ENCODE peak calls at places on chromosomes 16 and 17, in ten cellular contexts. H is prostate gland; K is K562; Z is fibroblast of villous mesenchyme; G is psoas muscle; S is IMR-90; D is effector memory CD4-positive, alpha-beta T cell; X is H7; U is heart left ventricle; I is PC-9. P is an unnamed sample.

GRCh38 chr16:55478827-55479559 is at the start of gene MMP2:
- DNase-seq in H (no peak), K (no peak), Z (peak), G (peak), S (peak), D (no peak), X (peak), U (peak), I (no peak), P (no peak)

GRCh38 chr16:47008174-47008573 is 34.7 kb upstream of the DNAJA2 start:
- DNase-seq in H (no peak), K (no peak), Z (no peak), G (no peak), S (peak), D (no peak), X (no peak), U (no peak), I (no peak), P (no peak)

GRCh38 chr17:4956493-4957061 is 5.7 kb downstream of the ENO3 start:
- DNase-seq in H (no peak), K (no peak), Z (no peak), G (peak), S (no peak), D (no peak), X (peak), U (no peak), I (no peak), P (no peak)

GRCh38 chr17:31678431-31678830 is 180.6 kb downstream of the COPRS start:
- DNase-seq in H (no peak), K (no peak), Z (no peak), G (peak), S (peak), D (no peak), X (no peak), U (no peak), I (peak), P (no peak)

GRCh38 chr16:88821168-88821850 is 9.6 kb upstream of the APRT start:
- DNase-seq in H (no peak), K (no peak), Z (no peak), G (no peak), S (no peak), D (no peak), X (no peak), U (no peak), I (no peak), P (no peak)

GRCh38 chr17:68095205-68095811 is 59.8 kb downstream of the KPNA2 start:
- DNase-seq in H (no peak), K (no peak), Z (no peak), G (no peak), S (no peak), D (no peak), X (no peak), U (no peak), I (no peak), P (no peak)

GRCh38 chr17:52824542-52824941 is 666.0 kb upstream of the CA10 start:
- DNase-seq in H (no peak), K (no peak), Z (no peak), G (no peak), S (no peak), D (no peak), X (peak), U (no peak), I (no peak), P (no peak)

GRCh38 chr17:83175551-83176271 is 96.3 kb downstream of the METRNL start:
- DNase-seq in H (no peak), K (no peak), Z (no peak), G (no peak), S (no peak), D (no peak), X (no peak), U (peak), I (no peak), P (no peak)

GRCh38 chr16:89574681-89575246 is 794 bp upstream of the CPNE7 start:
- DNase-seq in H (no peak), K (peak), Z (peak), G (no peak), S (peak), D (peak), X (peak), U (no peak), I (peak), P (no peak)

GRCh38 chr17:58590377-58590776 is 75.9 kb upstream of the MTMR4 start:
- DNase-seq in H (no peak), K (no peak), Z (no peak), G (no peak), S (no peak), D (no peak), X (no peak), U (no peak), I (no peak), P (no peak)

GRCh38 chr17:61754124-61754523 is 109.2 kb downstream of the BRIP1 start:
- DNase-seq in H (no peak), K (no peak), Z (no peak), G (no peak), S (no peak), D (no peak), X (no peak), U (no peak), I (no peak), P (no peak)
- H3K4me3 ChIP-seq in H (no peak), K (no peak), Z (no peak), G (no peak), S (no peak), D (no peak), X (no peak), U (no peak), I (no peak), P (no peak)

GRCh38 chr17:50133028-50133768 is 3.2 kb upstream of the SAMD14 start:
- DNase-seq in H (no peak), K (no peak), Z (peak), G (peak), S (peak), D (no peak), X (peak), U (peak), I (peak), P (no peak)
- H3K4me3 ChIP-seq in H (no peak), K (no peak), Z (no peak), G (no peak), S (no peak), D (no peak), X (no peak), U (no peak), I (no peak), P (no peak)

DNA sequence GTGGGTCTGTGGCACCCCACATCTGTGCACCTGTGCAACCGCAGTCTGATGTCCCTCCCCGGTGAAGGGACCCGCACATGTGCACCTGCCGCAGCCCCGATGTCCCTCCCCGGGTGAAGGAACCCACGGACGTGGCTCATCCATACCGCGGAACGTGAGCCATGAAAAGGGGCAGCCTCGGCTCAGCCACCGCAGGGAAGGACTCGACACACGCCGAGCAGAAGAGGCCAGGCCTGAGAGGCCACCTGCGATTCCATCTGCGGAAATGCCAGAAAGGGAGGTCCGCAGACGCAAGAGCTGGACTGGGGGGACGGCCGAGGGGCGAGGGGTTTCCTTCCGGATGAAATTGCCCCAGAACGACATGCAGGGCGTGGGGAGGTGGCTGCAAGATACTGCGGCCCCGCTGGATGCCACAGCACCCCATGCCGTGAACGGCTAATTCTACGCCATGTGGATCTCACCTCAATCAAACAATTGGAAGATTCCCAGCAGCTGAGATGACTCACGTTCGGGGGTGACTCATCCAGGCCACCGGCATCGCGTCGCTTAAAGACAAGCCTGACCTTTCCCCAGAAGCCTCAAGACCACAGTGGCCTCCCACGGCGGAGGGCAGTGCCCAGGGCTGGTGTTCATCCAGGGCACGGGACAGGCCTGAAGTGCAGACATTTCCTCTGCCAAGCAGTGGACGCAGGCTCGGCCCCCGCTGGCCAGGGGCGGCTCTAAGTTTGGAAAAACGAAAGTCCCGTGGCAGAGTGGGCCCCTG is 21.0 kb downstream of the SOX8 start:
- DNase-seq in H (no peak), K (peak), Z (peak), G (no peak), S (peak), D (peak), X (no peak), U (no peak), I (peak), P (no peak)
- H3K4me3 ChIP-seq in H (no peak), K (no peak), Z (no peak), G (no peak), S (no peak), D (no peak), X (no peak), U (no peak), I (no peak), P (no peak)

DNA sequence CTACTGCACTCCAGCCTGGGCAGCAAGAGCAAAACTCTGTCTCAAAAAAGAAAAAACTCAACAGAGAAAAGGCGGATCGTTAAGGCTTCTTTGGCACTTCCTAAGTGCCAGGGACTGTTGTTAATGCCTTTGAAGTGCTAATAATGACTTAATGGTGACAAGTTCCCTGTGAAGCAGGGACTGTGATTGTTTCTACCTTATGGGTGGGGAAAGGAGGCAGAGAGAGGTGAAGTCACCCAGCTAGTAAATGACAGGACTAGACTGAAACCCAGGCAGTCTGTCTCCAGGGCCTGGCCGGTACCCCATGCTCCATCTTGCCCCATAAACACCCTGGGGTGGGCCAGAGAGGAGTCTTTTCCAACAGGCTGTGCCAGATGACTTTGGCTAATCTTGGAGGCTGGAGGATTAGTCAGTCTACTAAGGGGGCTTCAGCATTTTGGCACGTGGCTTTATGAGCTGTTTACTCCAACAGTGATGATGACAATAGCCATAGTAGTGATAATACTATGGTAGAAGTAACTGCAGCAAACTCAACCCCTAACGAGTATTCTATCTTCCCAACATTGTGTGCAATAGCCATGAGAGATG is 26.9 kb downstream of the ABCC1 start:
- DNase-seq in H (no peak), K (no peak), Z (no peak), G (peak), S (no peak), D (no peak), X (no peak), U (no peak), I (no peak), P (no peak)
- H3K4me3 ChIP-seq in H (no peak), K (no peak), Z (no peak), G (no peak), S (no peak), D (no peak), X (no peak), U (no peak), I (no peak), P (no peak)

DNA sequence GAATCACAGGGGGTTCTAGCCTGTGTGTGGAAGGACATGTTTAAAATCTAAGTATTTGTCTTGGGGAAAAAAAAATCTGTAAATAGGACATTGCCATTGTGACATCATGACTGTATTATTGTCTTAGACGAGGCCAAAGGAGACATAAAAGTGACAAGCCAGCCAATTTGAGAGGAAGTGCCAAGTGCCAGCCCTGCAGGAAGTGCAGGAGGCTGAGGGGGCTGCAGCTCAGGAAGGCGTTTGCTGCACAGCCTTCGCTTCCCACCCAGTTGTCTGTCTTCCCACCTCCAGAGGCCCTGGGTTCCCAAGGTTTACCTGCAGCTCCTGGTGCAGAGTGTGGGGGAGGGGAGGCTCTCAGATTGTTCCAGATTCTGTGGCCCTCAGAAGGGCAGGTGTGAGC is 1.3 kb downstream of the ADCY7 start:
- DNase-seq in H (no peak), K (no peak), Z (no peak), G (peak), S (no peak), D (no peak), X (peak), U (no peak), I (no peak), P (no peak)
- H3K4me3 ChIP-seq in H (no peak), K (peak), Z (no peak), G (no peak), S (no peak), D (peak), X (no peak), U (no peak), I (no peak), P (no peak)

DNA sequence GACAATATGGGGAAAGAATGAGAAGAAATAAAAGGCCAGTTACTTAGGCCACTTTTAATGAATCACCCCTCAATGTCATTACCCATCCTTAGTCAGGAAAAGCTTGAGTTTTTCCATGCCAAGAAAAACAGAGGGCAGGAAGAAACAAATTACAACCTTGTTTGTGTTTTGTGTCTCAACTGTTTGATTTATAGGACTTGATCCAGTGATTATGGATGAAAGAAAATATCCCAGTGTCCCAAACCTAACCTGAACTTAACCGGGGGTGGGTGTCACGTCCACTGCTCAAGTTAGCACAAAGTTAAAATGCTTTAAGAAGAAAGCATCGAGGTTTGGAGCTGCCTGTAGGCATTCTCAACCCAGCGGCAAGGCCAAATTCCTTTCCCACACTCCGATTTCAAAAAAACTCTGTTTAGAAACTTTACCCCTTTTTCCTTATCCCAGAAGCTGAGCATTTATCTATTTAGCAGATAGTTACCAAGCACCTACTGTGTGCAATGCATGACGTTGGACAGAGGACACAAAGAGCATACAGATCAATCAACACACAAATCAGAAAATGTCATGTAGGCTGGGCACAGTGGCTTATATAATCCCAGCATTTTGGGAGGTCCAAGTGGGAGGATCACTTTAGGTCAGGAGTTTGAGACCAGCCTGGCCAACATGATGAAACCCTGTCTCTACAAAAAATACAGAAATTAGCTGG is 14.0 kb upstream of the CYB5B start:
- DNase-seq in H (no peak), K (no peak), Z (peak), G (no peak), S (peak), D (no peak), X (no peak), U (no peak), I (no peak), P (peak)
- H3K4me3 ChIP-seq in H (no peak), K (no peak), Z (no peak), G (no peak), S (no peak), D (no peak), X (no peak), U (no peak), I (no peak), P (no peak)

DNA sequence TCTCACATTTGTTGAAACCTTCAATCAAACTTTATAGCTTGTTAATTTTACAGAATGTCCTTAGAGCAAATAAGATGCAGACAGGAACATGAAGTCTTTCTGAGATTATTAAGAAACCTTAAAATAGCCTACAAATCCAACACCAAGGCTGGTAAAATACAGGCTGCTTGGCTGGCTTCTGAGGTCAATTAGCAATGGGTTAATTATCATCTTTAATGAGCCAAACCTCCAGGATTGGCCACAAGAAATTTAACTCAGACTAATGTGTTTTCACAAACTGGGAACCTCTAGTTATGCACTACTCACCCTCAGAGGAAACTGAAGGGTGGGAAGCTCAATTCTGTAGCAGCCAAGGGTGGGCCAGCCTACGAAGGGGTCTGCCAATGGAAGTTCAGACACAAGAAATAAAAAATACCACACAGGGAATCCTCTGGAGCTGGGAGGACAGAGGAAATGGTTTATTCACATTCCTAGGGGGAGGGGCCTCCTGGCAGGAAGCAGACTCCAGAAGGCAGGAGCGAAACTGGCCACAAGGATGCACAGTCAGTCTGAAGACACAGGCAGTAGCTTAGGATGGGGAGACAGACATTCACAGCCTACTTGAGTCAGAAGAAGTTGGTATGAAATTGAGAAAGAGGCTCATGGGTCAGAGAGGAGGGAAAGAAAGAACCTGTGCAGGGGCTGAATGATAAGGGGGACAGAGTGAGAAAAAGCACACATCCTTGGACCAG is 36.1 kb downstream of the HIC1 start:
- DNase-seq in H (no peak), K (peak), Z (peak), G (peak), S (peak), D (no peak), X (peak), U (peak), I (peak), P (peak)
- H3K4me3 ChIP-seq in H (no peak), K (no peak), Z (no peak), G (no peak), S (no peak), D (no peak), X (no peak), U (no peak), I (no peak), P (peak)

DNA sequence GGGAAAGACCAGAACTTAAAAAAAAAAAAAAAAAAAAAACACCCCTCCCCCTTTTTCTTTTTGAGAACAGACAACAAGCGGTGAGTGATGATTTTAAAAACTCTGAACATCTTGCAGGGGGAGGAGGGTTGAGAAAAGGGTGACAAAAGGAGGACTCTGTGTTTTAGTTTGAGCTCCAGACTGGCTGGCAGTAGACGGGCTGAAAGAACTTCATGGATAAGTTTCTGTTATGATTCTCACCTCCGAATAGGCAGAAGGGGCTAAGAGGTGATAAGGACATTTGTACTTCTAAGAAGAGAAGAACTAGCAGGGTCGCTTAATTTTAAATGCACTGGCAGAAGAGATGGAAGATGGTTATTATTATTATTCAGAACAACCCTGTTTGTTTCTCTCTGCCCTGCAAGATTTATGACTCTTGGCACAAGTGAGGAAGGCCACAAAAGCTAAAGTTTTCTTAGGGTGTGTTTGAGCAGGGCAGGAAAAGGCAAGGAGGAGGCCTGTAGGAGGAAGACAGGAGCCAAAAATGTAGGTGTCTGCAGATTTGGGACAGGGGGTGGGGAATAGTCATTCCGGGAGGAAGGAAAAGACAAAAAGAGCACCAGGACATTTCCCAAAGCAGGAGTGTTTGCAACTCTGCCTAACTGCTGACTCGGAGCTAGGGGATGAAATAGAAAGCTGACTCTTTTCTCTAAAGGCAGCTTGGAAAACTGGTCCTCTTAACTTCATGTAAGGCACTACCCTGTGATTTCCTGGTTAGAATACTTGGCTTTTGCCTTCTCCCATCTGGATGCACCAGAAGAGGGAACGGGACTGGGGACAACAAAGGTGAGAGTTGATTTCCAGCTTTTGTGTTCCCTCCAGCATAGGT is 11.9 kb upstream of the HOXB2 start:
- DNase-seq in H (no peak), K (no peak), Z (no peak), G (no peak), S (peak), D (no peak), X (no peak), U (no peak), I (no peak), P (no peak)
- H3K4me3 ChIP-seq in H (no peak), K (no peak), Z (no peak), G (no peak), S (peak), D (no peak), X (no peak), U (no peak), I (no peak), P (peak)